ENCODE peak calls at places on chromosome 9, in nine cellular contexts. One of them, this sample, is unnamed.

GRCh38 chr9:78958887-78959286 is 612.9 kb upstream of the TLE4 start:
- DNase-seq in nephron progenitor cell: no peak
- DNase-seq in KBM-7: peak; percentile 3
- DNase-seq in NCI-H2029: no peak
- DNase-seq in ecto neural progenitor cell: no peak
- DNase-seq in uterus: no peak
- DNase-seq in endothelial cell: no peak
- DNase-seq in activated CD8-positive, alpha-beta memory T cell treated with anti-CD3 and anti-CD28 coated beads for 4 hours: no peak
- DNase-seq in substantia nigra: no peak
- DNase-seq in this sample: no peak

GRCh38 chr9:132752877-132753592 is 82.8 kb downstream of the GTF3C4 start:
- DNase-seq in nephron progenitor cell: no peak
- DNase-seq in uterus: no peak
- DNase-seq in endothelial cell: no peak
- DNase-seq in substantia nigra: no peak
- DNase-seq in KBM-7: no peak
- DNase-seq in ecto neural progenitor cell: no peak
- DNase-seq in activated CD8-positive, alpha-beta memory T cell treated with anti-CD3 and anti-CD28 coated beads for 4 hours: no peak
- DNase-seq in NCI-H2029: peak; percentile 31
- DNase-seq in this sample: no peak

GRCh38 chr9:131624636-131625241 is 79.4 kb downstream of the PRRT1B start:
- DNase-seq in KBM-7: no peak
- DNase-seq in activated CD8-positive, alpha-beta memory T cell treated with anti-CD3 and anti-CD28 coated beads for 4 hours: no peak
- DNase-seq in substantia nigra: peak; percentile 60
- DNase-seq in ecto neural progenitor cell: no peak
- DNase-seq in nephron progenitor cell: no peak
- DNase-seq in NCI-H2029: peak; percentile 40
- DNase-seq in uterus: no peak
- DNase-seq in endothelial cell: no peak
- DNase-seq in this sample: peak; percentile 45

GRCh38 chr9:16099901-16100300 is 547.1 kb downstream of the CCDC171 start:
- DNase-seq in KBM-7: no peak
- DNase-seq in uterus: no peak
- DNase-seq in endothelial cell: no peak
- DNase-seq in activated CD8-positive, alpha-beta memory T cell treated with anti-CD3 and anti-CD28 coated beads for 4 hours: no peak
- DNase-seq in NCI-H2029: no peak
- DNase-seq in nephron progenitor cell: no peak
- DNase-seq in ecto neural progenitor cell: no peak
- DNase-seq in substantia nigra: no peak
- DNase-seq in this sample: no peak

GRCh38 chr9:6412572-6413364 is at the start of gene UHRF2:
- DNase-seq in NCI-H2029: peak; percentile 90
- DNase-seq in nephron progenitor cell: peak; percentile 96
- DNase-seq in uterus: peak; percentile 99
- DNase-seq in substantia nigra: peak; percentile 98
- DNase-seq in endothelial cell: peak; percentile 98
- DNase-seq in ecto neural progenitor cell: peak; percentile 97
- DNase-seq in activated CD8-positive, alpha-beta memory T cell treated with anti-CD3 and anti-CD28 coated beads for 4 hours: peak; percentile 99
- DNase-seq in KBM-7: peak; percentile 100
- DNase-seq in this sample: peak; percentile 77

GRCh38 chr9:131366745-131367401 is 27.0 kb upstream of the PRRC2B start:
- DNase-seq in uterus: no peak
- DNase-seq in activated CD8-positive, alpha-beta memory T cell treated with anti-CD3 and anti-CD28 coated beads for 4 hours: no peak
- DNase-seq in endothelial cell: peak; percentile 36
- DNase-seq in NCI-H2029: no peak
- DNase-seq in ecto neural progenitor cell: no peak
- DNase-seq in substantia nigra: peak; percentile 20
- DNase-seq in KBM-7: no peak
- DNase-seq in nephron progenitor cell: peak; percentile 37
- DNase-seq in this sample: no peak

GRCh38 chr9:4137234-4137633 is 162.6 kb downstream of the GLIS3 start:
- DNase-seq in endothelial cell: no peak
- DNase-seq in NCI-H2029: no peak
- DNase-seq in KBM-7: no peak
- DNase-seq in uterus: no peak
- DNase-seq in substantia nigra: no peak
- DNase-seq in nephron progenitor cell: no peak
- DNase-seq in ecto neural progenitor cell: no peak
- DNase-seq in activated CD8-positive, alpha-beta memory T cell treated with anti-CD3 and anti-CD28 coated beads for 4 hours: no peak
- DNase-seq in this sample: no peak

GRCh38 chr9:96522371-96522770 is 72.4 kb downstream of the HABP4 start:
- DNase-seq in activated CD8-positive, alpha-beta memory T cell treated with anti-CD3 and anti-CD28 coated beads for 4 hours: no peak
- DNase-seq in nephron progenitor cell: no peak
- DNase-seq in endothelial cell: no peak
- DNase-seq in KBM-7: peak; percentile 63
- DNase-seq in ecto neural progenitor cell: no peak
- DNase-seq in substantia nigra: no peak
- DNase-seq in NCI-H2029: no peak
- DNase-seq in uterus: no peak
- DNase-seq in this sample: no peak

GRCh38 chr9:93071464-93071863 is 13.0 kb downstream of the SUSD3 start:
- DNase-seq in ecto neural progenitor cell: no peak
- DNase-seq in KBM-7: peak; percentile 27
- DNase-seq in activated CD8-positive, alpha-beta memory T cell treated with anti-CD3 and anti-CD28 coated beads for 4 hours: no peak
- DNase-seq in endothelial cell: no peak
- DNase-seq in nephron progenitor cell: peak; percentile 38
- DNase-seq in substantia nigra: no peak
- DNase-seq in NCI-H2029: peak; percentile 29
- DNase-seq in uterus: peak; percentile 66
- DNase-seq in this sample: no peak

GRCh38 chr9:81671880-81672280 is 17.5 kb downstream of the TLE1 start:
- DNase-seq in ecto neural progenitor cell: no peak
- DNase-seq in KBM-7: no peak
- DNase-seq in activated CD8-positive, alpha-beta memory T cell treated with anti-CD3 and anti-CD28 coated beads for 4 hours: no peak
- DNase-seq in substantia nigra: peak; percentile 63
- DNase-seq in uterus: peak; percentile 86
- DNase-seq in endothelial cell: no peak
- DNase-seq in nephron progenitor cell: no peak
- DNase-seq in NCI-H2029: peak; percentile 78
- DNase-seq in this sample: no peak

GRCh38 chr9:129885018-129885669 is 49.9 kb downstream of the USP20 start:
- DNase-seq in KBM-7: peak; percentile 61
- DNase-seq in nephron progenitor cell: no peak
- DNase-seq in substantia nigra: peak; percentile 53
- DNase-seq in ecto neural progenitor cell: peak; percentile 63
- DNase-seq in uterus: peak; percentile 42
- DNase-seq in activated CD8-positive, alpha-beta memory T cell treated with anti-CD3 and anti-CD28 coated beads for 4 hours: no peak
- DNase-seq in NCI-H2029: peak; percentile 11
- DNase-seq in endothelial cell: no peak
- DNase-seq in this sample: peak; percentile 40